ENCODE peak calls at places on chromosomes 16 and 17, in six cellular contexts. C is hepatocyte, N is IMR-90, R is PC-9, K is fibroblast of lung, Y is H9. J is an unnamed sample.

GRCh38 chr16:81445143-81445922 is 725 bp downstream of the CMIP start:
- DNase-seq in N (peak; percentile 19), K (peak; percentile 41), Y (no peak), C (peak; percentile 74), R (peak; percentile 40), J (peak; percentile 66)

GRCh38 chr16:35506018-35506897 is 2046.8 kb downstream of the TP53TG3F start:
- DNase-seq in Y (no peak), R (no peak), C (no peak), N (no peak), K (no peak), J (no peak)

GRCh38 chr17:78058001-78058400 is 70.6 kb downstream of the TMC6 start:
- DNase-seq in R (no peak), C (peak; percentile 16), Y (no peak), N (no peak), K (no peak), J (no peak)

GRCh38 chr16:59848314-59848713 is 1114.2 kb upstream of the GOT2 start:
- DNase-seq in C (peak; percentile 13), K (peak; percentile 48), N (no peak), Y (no peak), R (no peak), J (no peak)

GRCh38 chr17:51793686-51794085 is 364.8 kb downstream of the CA10 start:
- DNase-seq in C (no peak), N (no peak), R (no peak), K (no peak), Y (no peak), J (no peak)

GRCh38 chr17:4119299-4119698 is 23.5 kb downstream of the ZZEF1 start:
- DNase-seq in R (no peak), K (no peak), C (no peak), N (no peak), Y (no peak), J (no peak)

GRCh38 chr16:78735337-78735736 is 635.9 kb downstream of the WWOX start:
- DNase-seq in N (no peak), Y (no peak), K (no peak), R (no peak), C (no peak), J (no peak)

GRCh38 chr16:3756113-3756512 is 38.8 kb upstream of the TRAP1 start:
- DNase-seq in Y (no peak), C (no peak), N (no peak), R (no peak), K (no peak), J (no peak)

GRCh38 chr17:4986403-4986802 is 1.1 kb downstream of the CAMTA2 start:
- DNase-seq in R (peak; percentile 37), K (no peak), Y (no peak), N (no peak), C (peak; percentile 27), J (no peak)

GRCh38 chr17:56629450-56630187 is 36.1 kb downstream of the NOG start:
- DNase-seq in R (no peak), N (peak; percentile 37), K (peak; percentile 5), C (peak; percentile 61), Y (peak; percentile 83), J (peak; percentile 69)

GRCh38 chr17:60720763-60721531 is 43.3 kb downstream of the BCAS3 start:
- DNase-seq in Y (peak; percentile 44), R (peak; percentile 22), K (peak; percentile 63), C (peak; percentile 83), N (peak; percentile 81), J (peak; percentile 72)

GRCh38 chr17:81885869-81886548 is 5.4 kb downstream of the ALYREF start:
- DNase-seq in K (peak; percentile 68), R (peak; percentile 93), C (no peak), N (no peak), Y (no peak), J (no peak)

GRCh38 chr16:81713796-81714195 is 65.3 kb upstream of the PLCG2 start:
- DNase-seq in C (no peak), N (no peak), R (no peak), K (no peak), Y (no peak), J (no peak)

GRCh38 chr17:4908301-4908700 is 5.4 kb upstream of the CHRNE start:
- DNase-seq in R (no peak), K (no peak), N (no peak), C (no peak), Y (peak; percentile 84), J (peak; percentile 46)

GRCh38 chr17:30236807-30237206 is 1.3 kb upstream of the SLC6A4 start:
- DNase-seq in N (no peak), C (peak; percentile 68), Y (peak; percentile 78), R (peak; percentile 49), K (peak; percentile 27), J (peak; percentile 83)

GRCh38 chr17:29576214-29577008 is 7.9 kb downstream of the TP53I13 start:
- DNase-seq in K (no peak), Y (no peak), R (no peak), C (no peak), N (no peak), J (no peak)

DNA sequence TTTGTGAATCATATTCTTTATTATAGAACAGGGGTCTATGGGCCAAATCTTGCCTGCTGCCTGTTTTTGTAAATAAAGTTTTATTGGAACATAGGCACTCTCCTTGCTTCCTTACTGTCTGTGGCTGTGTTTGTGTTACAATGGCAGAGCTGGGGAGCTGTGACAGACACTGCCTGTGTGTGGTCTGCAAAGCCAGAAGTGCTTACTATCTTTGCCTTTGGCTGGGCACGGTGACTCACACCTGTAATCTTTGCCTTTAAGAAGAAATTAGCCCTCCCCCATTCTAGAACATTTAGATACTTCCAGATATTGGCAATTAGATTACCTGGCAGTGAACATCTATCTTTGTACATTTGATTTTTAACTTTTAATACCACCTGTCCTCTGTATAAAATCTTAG is 308.3 kb downstream of the FOXL1 start:
- DNase-seq in C (peak; percentile 30), N (peak; percentile 41), R (no peak), K (peak; percentile 22), Y (no peak), J (no peak)
- H3K27me3 ChIP-seq in C (no peaks in the 10 kb centered on the region), N (peaks cover 4% of the 10 kb centered on the region), R (peaks cover 76% of the 10 kb centered on the region), K (no peaks in the 10 kb centered on the region), Y (no peaks in the 10 kb centered on the region), J (no peaks in the 10 kb centered on the region)

GRCh38 chr16:86396318-86396882 is 113.9 kb upstream of the FOXF1 start:
- DNase-seq in R (no peak), Y (no peak), K (peak; percentile 96), N (peak; percentile 96), C (peak; percentile 60), J (no peak)
- H2AFZ ChIP-seq in R (no peak overlapping the region), Y (no peak overlapping the region), K (no peak overlapping the region), N (peak overlapping the region; percentile 72), C (no peak overlapping the region), J (peak overlapping the region; percentile 87)

DNA sequence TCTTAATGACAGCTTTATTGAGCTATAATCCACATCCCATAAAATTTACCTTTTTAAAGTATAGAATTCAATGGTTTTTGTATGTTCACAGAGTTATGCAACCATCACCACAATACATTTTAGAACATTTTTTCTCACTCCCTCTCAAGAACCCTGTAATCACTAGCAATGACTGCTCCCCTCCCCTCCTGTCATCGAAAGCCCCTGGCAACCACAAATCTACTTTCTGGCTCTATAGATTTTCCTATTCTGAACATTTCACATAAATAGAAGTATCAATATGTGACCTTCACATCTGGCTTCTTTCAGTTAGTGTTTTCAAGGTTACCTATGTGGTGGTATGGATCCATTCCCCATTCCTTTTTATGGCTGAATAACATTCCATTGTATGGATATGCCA is 755 bp upstream of the CCR7 start:
- DNase-seq in C (no peak), N (no peak), Y (no peak), R (no peak), K (no peak), J (no peak)
- H3K4me1 ChIP-seq in C (no peaks in the 10 kb centered on the region), N (no peaks in the 10 kb centered on the region), Y (no peaks in the 10 kb centered on the region), R (no peaks in the 10 kb centered on the region), K (no peaks in the 10 kb centered on the region), J (peaks cover 5% of the 10 kb centered on the region)

GRCh38 chr17:49915670-49916069 is 53.3 kb upstream of the DLX4 start:
- DNase-seq in C (no peak), R (no peak), Y (peak; percentile 62), N (no peak), K (no peak), J (peak; percentile 31)

GRCh38 chr17:49914096-49914490 is 54.9 kb upstream of the DLX4 start:
- DNase-seq in K (no peak), Y (no peak), R (no peak), N (no peak), C (no peak), J (peak; percentile 60)

GRCh38 chr17:49914664-49915063 is 54.3 kb upstream of the DLX4 start:
- DNase-seq in Y (no peak), N (no peak), R (no peak), C (no peak), K (no peak), J (no peak)

GRCh38 chr17:49915260-49915659 is 53.7 kb upstream of the DLX4 start:
- DNase-seq in C (no peak), K (no peak), R (no peak), Y (no peak), N (no peak), J (no peak)

GRCh38 chr17:49913226-49914095 is 55.5 kb upstream of the DLX4 start:
- DNase-seq in K (peak; percentile 70), Y (no peak), R (no peak), C (no peak), N (peak; percentile 55), J (no peak)
- H3K27me3 ChIP-seq in K (peaks cover 58% of the 10 kb centered on the region), Y (peaks cover 26% of the 10 kb centered on the region), R (no peaks in the 10 kb centered on the region), C (peaks cover 78% of the 10 kb centered on the region), N (peaks cover 92% of the 10 kb centered on the region), J (peaks cover 87% of the 10 kb centered on the region)

GRCh38 chr17:39626671-39627169 is at the start of gene PPP1R1B:
- DNase-seq in C (no peak), N (no peak), R (no peak), Y (peak; percentile 66), K (no peak), J (peak; percentile 52)
- H2AFZ ChIP-seq in C (peak within 1 kb of the TSS; percentile 66), N (peak within 1 kb of the TSS; percentile 77), R (no peak within 1 kb of the TSS), Y (no peak within 1 kb of the TSS), K (no peak within 1 kb of the TSS), J (peak within 1 kb of the TSS; percentile 91)

GRCh38 chr17:80192268-80192667 is 22.4 kb downstream of the CARD14 start:
- DNase-seq in C (no peak), N (no peak), K (no peak), R (no peak), Y (peak; percentile 34), J (no peak)

GRCh38 chr17:80198144-80198661 is 21.9 kb downstream of the SGSH start:
- DNase-seq in K (no peak), R (no peak), C (peak; percentile 26), Y (peak; percentile 74), N (no peak), J (no peak)

GRCh38 chr17:80195671-80196529 is 24.2 kb downstream of the SGSH start:
- DNase-seq in R (no peak), Y (peak; percentile 76), C (no peak), N (no peak), K (no peak), J (peak; percentile 59)

GRCh38 chr17:80195141-80195540 is 25.0 kb downstream of the SGSH start:
- DNase-seq in K (no peak), R (no peak), Y (no peak), N (no peak), C (no peak), J (no peak)

GRCh38 chr17:80196652-80197051 is 23.5 kb downstream of the SGSH start:
- DNase-seq in N (no peak), R (no peak), C (no peak), Y (no peak), K (no peak), J (no peak)
- H3K4me1 ChIP-seq in N (no peaks in the 10 kb centered on the region), R (no peaks in the 10 kb centered on the region), C (peaks cover 3% of the 10 kb centered on the region), Y (no peaks in the 10 kb centered on the region), K (no peaks in the 10 kb centered on the region), J (no peaks in the 10 kb centered on the region)